ENCODE peak calls at places on chromosomes 12 and 14, in ten cellular contexts. Y is stomach, P is K562, B is transverse colon, I is GM12878, Q is sigmoid colon, G is suprapubic skin, X is HepG2, J is SK-N-SH, K is upper lobe of left lung. F is an unnamed sample.

GRCh38 chr12:28032811-28033537 is 60.4 kb upstream of the PTHLH start:
- DNase-seq in Y (no peak), P (no peak), B (no peak), I (no peak), Q (no peak), G (no peak), X (no peak), J (no peak), K (no peak), F (no peak)

GRCh38 chr14:84770030-84770429 is 759.9 kb upstream of the FLRT2 start:
- DNase-seq in Y (no peak), P (no peak), B (no peak), I (no peak), Q (no peak), G (no peak), X (no peak), J (no peak), K (no peak), F (no peak)

GRCh38 chr12:127273621-127274020 is 993.3 kb upstream of the TMEM132C start:
- DNase-seq in Y (no peak), P (no peak), B (no peak), I (no peak), Q (no peak), G (no peak), X (no peak), J (no peak), K (no peak), F (no peak)

GRCh38 chr12:4701863-4702262 is 18.3 kb upstream of the GALNT8 start:
- DNase-seq in Y (no peak), P (no peak), B (no peak), I (no peak), Q (no peak), G (no peak), X (no peak), J (no peak), K (no peak), F (peak; percentile 55)

GRCh38 chr14:78970677-78971076 is 800.5 kb downstream of the NRXN3 start:
- DNase-seq in Y (no peak), P (no peak), B (no peak), I (no peak), Q (no peak), G (no peak), X (no peak), J (no peak), K (no peak), F (no peak)

GRCh38 chr12:76669981-76670380 is 93.9 kb upstream of the ZDHHC17 start:
- DNase-seq in Y (no peak), P (no peak), B (no peak), I (no peak), Q (no peak), G (no peak), X (no peak), J (no peak), K (no peak), F (no peak)

GRCh38 chr12:63007726-63008125 is 72.8 kb upstream of the PPM1H start:
- DNase-seq in Y (no peak), P (no peak), B (no peak), I (no peak), Q (no peak), G (no peak), X (no peak), J (no peak), K (no peak), F (no peak)

GRCh38 chr12:53205747-53206146 is 1.3 kb downstream of the ITGB7 start:
- DNase-seq in Y (peak; percentile 34), P (no peak), B (peak; percentile 57), I (peak; percentile 87), Q (no peak), G (peak; percentile 58), X (no peak), J (no peak), K (peak; percentile 60), F (no peak)

GRCh38 chr14:61503167-61503801 is 181.9 kb downstream of the PRKCH start:
- DNase-seq in Y (no peak), P (no peak), B (no peak), I (peak; percentile 94), Q (no peak), G (no peak), X (no peak), J (no peak), K (no peak), F (no peak)

GRCh38 chr12:115320967-115321366 is 637.0 kb upstream of the TBX3 start:
- DNase-seq in Y (no peak), P (no peak), B (no peak), I (no peak), Q (peak; percentile 80), G (no peak), X (no peak), J (no peak), K (no peak), F (no peak)
- TF ChIP-seq POLR2AphosphoS5 in Y (no peak), P (no peak), B (no peak), I (no peak), Q (no peak), G (no peak), X (no peak), J (no peak), K (no peak), F (no peak)

DNA sequence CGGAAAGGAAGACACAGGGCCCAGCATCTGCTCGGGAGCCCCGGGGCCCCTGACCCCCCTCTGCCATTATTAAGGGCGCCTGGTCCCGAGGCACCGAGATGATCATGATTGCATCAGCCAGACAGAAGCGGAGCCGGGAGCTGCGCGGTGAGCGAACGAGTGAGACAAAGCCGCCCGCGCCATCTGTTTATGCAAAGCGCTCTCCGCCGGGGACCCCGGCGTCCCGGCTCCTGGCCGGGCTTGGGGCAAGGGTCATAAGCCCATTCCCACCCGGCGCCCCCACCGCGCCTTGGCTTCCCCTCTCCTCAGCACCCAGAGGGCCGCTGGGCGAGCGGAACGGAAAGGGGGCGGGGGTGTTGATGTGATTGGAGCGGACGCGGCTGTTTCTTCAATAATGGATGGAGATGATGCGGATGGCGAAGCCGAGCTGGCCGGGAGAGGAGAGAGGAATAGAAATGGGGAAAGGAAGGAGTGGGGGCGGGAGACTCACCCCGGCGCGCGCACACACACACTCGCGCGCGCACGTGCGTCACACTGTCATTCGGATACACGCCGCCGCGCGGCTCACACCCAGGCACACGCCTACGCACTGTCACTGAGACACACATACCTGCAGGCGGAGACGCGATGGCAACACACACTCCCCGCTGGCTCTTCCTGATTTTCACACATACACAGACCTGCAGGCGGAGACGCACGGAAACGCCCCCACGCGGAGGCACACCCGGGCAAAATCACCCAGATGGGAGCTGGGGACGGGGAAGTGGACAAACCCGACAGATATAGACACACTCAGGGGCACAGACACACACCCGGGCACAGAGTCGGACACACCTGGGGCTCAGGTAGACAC is 10.7 kb downstream of the STAC3 start:
- DNase-seq in Y (peak; percentile 52), P (peak; percentile 49), B (peak; percentile 70), I (no peak), Q (peak; percentile 77), G (peak; percentile 74), X (no peak), J (peak; percentile 80), K (peak; percentile 48), F (no peak)
- TF ChIP-seq EP300 in Y (no peak), P (no peak), B (no peak), I (no peak), Q (no peak), G (no peak), X (no peak), J (no peak), K (no peak), F (no peak)

GRCh38 chr14:102375126-102375525 is 12.4 kb downstream of the TECPR2 start:
- DNase-seq in Y (no peak), P (no peak), B (no peak), I (no peak), Q (no peak), G (no peak), X (no peak), J (no peak), K (no peak), F (no peak)
- H3K4me3 ChIP-seq in Y (no peak overlapping the region), P (no peak overlapping the region), B (no peak overlapping the region), I (no peak overlapping the region), Q (no peak overlapping the region), G (no peak overlapping the region), X (no peak overlapping the region), J (no peak overlapping the region), K (no peak overlapping the region), F (no peak overlapping the region)

GRCh38 chr14:65320661-65321308 is 91.7 kb upstream of the FUT8 start:
- DNase-seq in Y (peak; percentile 34), P (no peak), B (no peak), I (no peak), Q (no peak), G (no peak), X (no peak), J (no peak), K (no peak), F (no peak)

GRCh38 chr14:65321370-65321875 is 91.1 kb upstream of the FUT8 start:
- DNase-seq in Y (no peak), P (no peak), B (no peak), I (peak; percentile 82), Q (no peak), G (no peak), X (no peak), J (no peak), K (no peak), F (no peak)

DNA sequence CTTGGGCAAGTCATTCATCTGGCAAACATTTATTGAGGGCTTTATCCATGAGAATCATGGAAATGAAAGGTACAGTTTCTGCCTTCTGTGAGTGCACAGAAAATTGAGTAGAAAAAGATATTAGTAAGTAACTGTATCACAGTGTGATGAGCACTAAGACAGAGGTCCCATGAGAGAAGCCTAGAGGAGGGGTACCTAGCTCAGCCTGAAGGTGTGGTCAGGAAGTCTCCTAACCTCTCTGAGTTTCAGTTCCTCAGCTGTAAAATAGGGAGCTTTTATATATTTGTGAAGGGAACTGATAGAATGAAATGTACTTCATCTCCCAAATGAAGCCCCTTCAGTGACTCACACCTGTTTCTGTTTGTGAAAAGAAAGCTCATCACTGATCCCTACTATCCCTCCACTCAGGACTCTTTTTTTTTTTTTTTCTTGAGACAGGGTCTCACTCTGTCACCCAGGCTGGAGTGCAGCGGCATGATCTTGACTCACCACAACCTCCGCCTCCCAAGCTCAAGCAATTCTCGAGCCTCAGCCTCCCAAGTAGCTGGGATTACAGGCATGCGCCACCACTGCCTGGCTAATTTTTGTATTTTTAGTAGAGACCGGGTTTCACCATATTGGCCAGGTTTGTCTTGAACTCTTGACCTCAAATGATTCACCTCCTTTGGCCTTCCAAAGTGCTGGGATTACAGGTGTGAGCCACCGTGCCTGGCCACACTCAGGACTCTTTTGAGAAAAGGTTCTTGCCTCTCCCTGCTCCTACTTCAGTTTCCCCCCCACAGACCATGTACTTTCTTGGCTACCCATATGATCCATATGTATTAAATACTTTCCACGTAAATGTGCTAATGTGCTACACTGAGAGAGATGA is 93.7 kb upstream of the FUT8 start:
- DNase-seq in Y (no peak), P (no peak), B (no peak), I (peak; percentile 80), Q (no peak), G (no peak), X (no peak), J (no peak), K (no peak), F (no peak)
- TF ChIP-seq POLR2AphosphoS5 in Y (no peak), P (no peak), B (no peak), I (no peak), Q (no peak), G (no peak), X (no peak), J (no peak), K (no peak), F (no peak)

F was measured in esophagus muscularis mucosa.